ENCODE peak calls at places on chromosomes 2 and 18, in six cellular contexts. G is RWPE1, J is OCI-LY7, X is A549, E is astrocyte of the cerebellum, P is choroid plexus epithelial cell. V is an unnamed sample.

GRCh38 chr2:66441651-66442365 is 6.9 kb downstream of the MEIS1 start:
- DNase-seq in X (no peak), J (no peak), E (no peak), P (peak; percentile 23), G (no peak), V (no peak)

GRCh38 chr18:63131106-63131943 is 188.2 kb downstream of the BCL2 start:
- DNase-seq in X (peak; percentile 16), P (peak; percentile 78), G (peak; percentile 27), E (peak; percentile 60), J (peak; percentile 50), V (no peak)

GRCh38 chr2:149489452-149489851 is 98.1 kb downstream of the MMADHC start:
- DNase-seq in X (no peak), P (no peak), G (no peak), J (no peak), E (no peak), V (no peak)

GRCh38 chr18:68721681-68722583 is 7.0 kb upstream of the TMX3 start:
- DNase-seq in J (no peak), E (no peak), P (peak; percentile 54), X (no peak), G (no peak), V (no peak)

GRCh38 chr18:711693-712400 is 583 bp downstream of the ENOSF1 start:
- DNase-seq in X (peak; percentile 50), J (peak; percentile 68), P (peak; percentile 95), G (peak; percentile 67), E (peak; percentile 69), V (peak; percentile 50)

GRCh38 chr18:24695168-24695567 is 234.7 kb downstream of the HRH4 start:
- DNase-seq in P (no peak), J (no peak), E (no peak), G (no peak), X (no peak), V (no peak)

GRCh38 chr2:47801118-47801517 is 18.2 kb downstream of the MSH6 start:
- DNase-seq in E (no peak), P (no peak), X (no peak), G (no peak), J (no peak), V (no peak)

GRCh38 chr2:182625814-182626213 is 90.2 kb upstream of the DNAJC10 start:
- DNase-seq in G (no peak), J (no peak), P (no peak), E (no peak), X (no peak), V (no peak)

GRCh38 chr2:236991874-236992273 is 93.8 kb upstream of the COPS8 start:
- DNase-seq in G (no peak), P (no peak), J (no peak), E (no peak), X (no peak), V (no peak)

GRCh38 chr18:35918564-35918963 is 53.9 kb upstream of the RMP24 start:
- DNase-seq in G (no peak), J (no peak), E (no peak), X (no peak), P (no peak), V (no peak)

GRCh38 chr2:75654012-75654411 is 7.4 kb downstream of the MRPL19 start:
- DNase-seq in J (no peak), E (no peak), G (no peak), P (no peak), X (no peak), V (no peak)

GRCh38 chr2:45636013-45636412 is 15.5 kb upstream of the PRKCE start:
- DNase-seq in P (no peak), J (no peak), G (no peak), X (no peak), E (no peak), V (no peak)

GRCh38 chr2:71379086-71379485 is 47.5 kb downstream of the ZNF638 start:
- DNase-seq in G (peak; percentile 17), P (peak; percentile 88), X (no peak), E (peak; percentile 60), J (no peak), V (no peak)

GRCh38 chr2:150909613-150910012 is 352.1 kb downstream of the RBM43 start:
- DNase-seq in P (no peak), E (no peak), G (no peak), J (no peak), X (no peak), V (no peak)

GRCh38 chr2:9838391-9838790 is 4.9 kb upstream of the TAF1B start:
- DNase-seq in G (no peak), X (no peak), E (no peak), J (no peak), P (no peak), V (no peak)

GRCh38 chr18:46939337-46939963 is 22.0 kb downstream of the KATNAL2 start:
- DNase-seq in E (no peak), P (peak; percentile 80), X (no peak), G (peak; percentile 56), J (no peak), V (no peak)

GRCh38 chr2:28684142-28684858 is 67.3 kb upstream of the PPP1CB start:
- DNase-seq in J (no peak), X (no peak), P (no peak), G (no peak), E (no peak), V (no peak)

GRCh38 chr2:74059137-74059775 is 74.5 kb downstream of the TET3 start:
- DNase-seq in P (no peak), G (no peak), X (no peak), J (no peak), E (no peak), V (no peak)

GRCh38 chr2:36892805-36893204 is 73.5 kb downstream of the STRN start:
- DNase-seq in P (no peak), G (no peak), X (no peak), J (no peak), E (no peak), V (no peak)

GRCh38 chr2:203070615-203071547 is 56.2 kb downstream of the NBEAL1 start:
- DNase-seq in G (no peak), J (no peak), E (no peak), X (no peak), P (peak; percentile 12), V (no peak)

GRCh38 chr2:24304098-24304497 is 56.2 kb downstream of the ITSN2 start:
- DNase-seq in E (peak; percentile 39), J (no peak), X (no peak), G (peak; percentile 26), P (peak; percentile 96), V (no peak)

GRCh38 chr2:27249891-27250651 is 12.8 kb downstream of the SLC30A3 start:
- DNase-seq in E (no peak), P (peak; percentile 61), J (peak; percentile 91), G (no peak), X (peak; percentile 79), V (peak; percentile 65)

GRCh38 chr2:29920631-29921559 is 491 bp downstream of the ALK start:
- DNase-seq in G (no peak), P (peak; percentile 37), J (no peak), E (no peak), X (peak; percentile 33), V (no peak)

GRCh38 chr18:62964432-62964831 is 249.1 kb downstream of the PHLPP1 start:
- DNase-seq in X (no peak), E (no peak), P (no peak), G (no peak), J (no peak), V (no peak)

GRCh38 chr2:215366440-215367032 is 54.7 kb downstream of the ATIC start:
- DNase-seq in E (no peak), P (peak; percentile 37), X (no peak), J (no peak), G (no peak), V (no peak)
- TF ChIP-seq CTCF in E (no peak), P (no peak), X (no peak), J (no peak), G (no peak), V (no peak)

GRCh38 chr2:177056540-177056939 is 156.1 kb upstream of the HNRNPA3 start:
- DNase-seq in G (no peak), P (no peak), E (no peak), J (no peak), X (no peak), V (no peak)
- TF ChIP-seq CTCF in G (no peak), P (peak; percentile 11), E (no peak), J (peak; percentile 12), X (no peak), V (no peak)

GRCh38 chr2:18522484-18523146 is 37.8 kb downstream of the RDH14 start:
- DNase-seq in X (no peak), J (no peak), P (no peak), E (no peak), G (no peak), V (no peak)

GRCh38 chr2:18519991-18520604 is 40.4 kb downstream of the RDH14 start:
- DNase-seq in J (no peak), E (no peak), X (no peak), P (no peak), G (no peak), V (no peak)

GRCh38 chr2:18518116-18519111 is 42.0 kb downstream of the RDH14 start:
- DNase-seq in G (peak; percentile 9), J (no peak), X (no peak), P (peak; percentile 75), E (peak; percentile 27), V (no peak)

GRCh38 chr2:18521084-18521483 is 39.4 kb downstream of the RDH14 start:
- DNase-seq in J (no peak), G (no peak), P (no peak), X (no peak), E (no peak), V (no peak)

GRCh38 chr2:18520605-18521031 is 39.8 kb downstream of the RDH14 start:
- DNase-seq in P (peak; percentile 90), E (peak; percentile 60), X (peak; percentile 80), J (peak; percentile 58), G (peak; percentile 74), V (peak; percentile 64)
- TF ChIP-seq CTCF in P (peak; percentile 95), E (peak; percentile 92), X (peak; percentile 97), J (peak; percentile 89), G (peak; percentile 90), V (peak; percentile 68)

DNA sequence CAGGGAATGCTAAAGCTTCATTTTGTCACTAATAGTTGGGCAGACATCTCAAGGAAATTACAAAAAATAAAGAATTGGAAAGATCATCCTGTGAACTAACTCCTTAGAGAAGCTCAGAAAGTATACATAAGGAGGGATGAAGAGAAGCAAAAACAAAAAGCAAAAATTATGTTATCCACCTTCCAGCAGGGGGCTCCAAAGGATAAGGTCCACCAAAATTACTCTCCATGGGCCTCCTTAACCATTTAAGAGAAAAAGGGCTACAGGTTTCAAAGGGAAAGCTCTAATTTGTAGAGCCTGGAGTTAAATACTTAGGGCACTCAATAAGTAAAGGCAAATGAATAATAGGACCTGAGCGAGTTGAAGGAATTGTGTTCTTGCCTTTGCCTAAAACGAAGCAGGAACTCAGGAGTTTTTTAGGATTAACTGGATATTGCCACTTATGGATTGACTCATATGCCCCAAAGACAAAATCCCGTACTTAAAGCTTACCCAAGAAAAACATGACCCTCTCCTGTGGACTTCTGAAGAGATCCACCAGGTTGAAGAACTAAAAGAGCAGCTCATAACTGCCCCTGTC is 1167.9 kb downstream of the DSC3 start:
- DNase-seq in E (peak; percentile 29), X (no peak), J (peak; percentile 5), P (peak; percentile 47), G (peak; percentile 4), V (no peak)
- TF ChIP-seq CTCF in E (peak; percentile 57), X (peak; percentile 29), J (peak; percentile 68), P (peak; percentile 50), G (peak; percentile 56), V (peak; percentile 24)

DNA sequence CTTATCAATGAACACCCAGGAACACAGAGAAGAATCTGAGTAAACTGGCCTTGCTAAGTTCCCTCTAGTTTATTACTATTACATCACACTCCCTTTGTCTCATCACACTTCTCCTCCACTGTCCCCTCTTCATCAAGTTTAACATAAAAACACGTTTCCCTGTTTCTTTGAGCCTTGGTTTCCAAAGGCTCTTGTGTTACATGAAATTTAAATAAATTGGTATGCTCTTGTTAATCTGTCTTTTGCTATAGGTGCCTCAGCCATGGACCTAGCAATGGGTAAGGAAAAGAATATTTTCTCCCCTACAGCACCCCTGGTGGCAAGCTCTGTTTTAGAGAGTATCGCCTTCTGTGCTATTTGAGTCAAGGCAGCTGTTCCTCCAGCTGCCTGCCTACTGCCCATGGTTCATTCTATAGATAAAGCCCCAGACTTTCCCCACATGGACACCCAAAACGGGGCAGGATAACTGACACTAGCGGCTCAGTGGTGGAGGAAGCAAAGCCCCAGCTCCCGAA is 31.8 kb downstream of the TGIF1 start:
- DNase-seq in E (no peak), G (peak; percentile 37), X (peak; percentile 28), P (peak; percentile 66), J (peak; percentile 74), V (no peak)
- TF ChIP-seq CTCF in E (peak; percentile 53), G (no peak), X (peak; percentile 28), P (peak; percentile 75), J (peak; percentile 84), V (peak; percentile 56)

V was measured in Peyer's patch.